ENCODE peak calls at places on chromosomes 1 and 21, in nine cellular contexts. C, P, Q, M, N, U, B, E and O are unnamed samples.

GRCh38 chr1:8706995-8707396 is 110.4 kb downstream of the RERE start:
- DNase-seq in C (peak; percentile 84), P (no peak), Q (no peak), M (peak; percentile 95), N (peak; percentile 99), U (no peak), B (no peak), E (no peak), O (no peak)

GRCh38 chr1:35001743-35002142 is 16.6 kb upstream of the TMEM35B start:
- DNase-seq in C (no peak), P (no peak), Q (no peak), M (no peak), N (no peak), U (no peak), B (peak; percentile 19), E (no peak), O (no peak)

GRCh38 chr1:62076286-62076685 is 118.4 kb upstream of the L1TD1 start:
- DNase-seq in C (no peak), P (peak; percentile 71), Q (no peak), M (no peak), N (no peak), U (no peak), B (peak; percentile 81), E (no peak), O (peak; percentile 52)

GRCh38 chr1:183871568-183871967 is 66.6 kb downstream of the RGL1 start:
- DNase-seq in C (no peak), P (no peak), Q (no peak), M (no peak), N (no peak), U (no peak), B (no peak), E (no peak), O (no peak)

GRCh38 chr1:241990040-241990439 is 8.9 kb downstream of the MAP1LC3C start:
- DNase-seq in C (peak; percentile 3), P (peak; percentile 76), Q (no peak), M (no peak), N (no peak), U (no peak), B (peak; percentile 92), E (no peak), O (no peak)

GRCh38 chr1:169340882-169341281 is 26.7 kb downstream of the NME7 start:
- DNase-seq in C (no peak), P (no peak), Q (no peak), M (no peak), N (no peak), U (no peak), B (no peak), E (no peak), O (no peak)

GRCh38 chr1:48215222-48215621 is 7.3 kb upstream of the SLC5A9 start:
- DNase-seq in C (no peak), P (no peak), Q (no peak), M (no peak), N (no peak), U (no peak), B (no peak), E (no peak), O (no peak)

GRCh38 chr1:39701092-39701460 is 9.8 kb upstream of the HPCAL4 start:
- DNase-seq in C (no peak), P (no peak), Q (no peak), M (peak; percentile 93), N (peak; percentile 100), U (no peak), B (peak; percentile 46), E (no peak), O (no peak)

GRCh38 chr21:15631342-15631741 is 98.4 kb upstream of the USP25 start:
- DNase-seq in C (no peak), P (no peak), Q (no peak), M (no peak), N (no peak), U (no peak), B (peak; percentile 72), E (no peak), O (no peak)

GRCh38 chr1:66927528-66927927 is 2.7 kb downstream of the MIER1 start:
- DNase-seq in C (no peak), P (no peak), Q (no peak), M (no peak), N (no peak), U (no peak), B (no peak), E (no peak), O (peak; percentile 44)

GRCh38 chr1:35598895-35599294 is 25.8 kb downstream of the TFAP2E start:
- DNase-seq in C (peak; percentile 24), P (no peak), Q (no peak), M (no peak), N (no peak), U (no peak), B (no peak), E (no peak), O (no peak)

GRCh38 chr1:201468844-201469644 is at the start of gene PHLDA3:
- DNase-seq in C (peak; percentile 92), P (no peak), Q (no peak), M (peak; percentile 87), N (peak; percentile 85), U (no peak), B (peak; percentile 96), E (no peak), O (peak; percentile 54)

GRCh38 chr1:246792603-246793002 is 68.4 kb downstream of the SCCPDH start:
- DNase-seq in C (no peak), P (no peak), Q (no peak), M (no peak), N (no peak), U (no peak), B (no peak), E (no peak), O (no peak)

GRCh38 chr1:89060091-89060490 is 4.9 kb downstream of the GBP1 start:
- DNase-seq in C (no peak), P (no peak), Q (no peak), M (no peak), N (no peak), U (no peak), B (no peak), E (no peak), O (no peak)

GRCh38 chr1:7046314-7046713 is 261.1 kb downstream of the CAMTA1 start:
- DNase-seq in C (no peak), P (no peak), Q (no peak), M (no peak), N (no peak), U (no peak), B (peak; percentile 76), E (no peak), O (no peak)

GRCh38 chr1:181112071-181112929 is 23.8 kb downstream of the IER5 start:
- DNase-seq in C (no peak), P (peak; percentile 96), Q (no peak), M (no peak), N (peak; percentile 72), U (no peak), B (peak; percentile 95), E (no peak), O (peak; percentile 79)

GRCh38 chr1:157087030-157087429 is 12.6 kb downstream of the ETV3L start:
- DNase-seq in C (no peak), P (no peak), Q (no peak), M (no peak), N (no peak), U (no peak), B (no peak), E (no peak), O (no peak)

GRCh38 chr1:22326372-22326915 is 125.2 kb upstream of the ZBTB40 start:
- DNase-seq in C (no peak), P (no peak), Q (no peak), M (no peak), N (no peak), U (no peak), B (no peak), E (no peak), O (no peak)

GRCh38 chr1:243742814-243743213 is 107.2 kb downstream of the AKT3 start:
- DNase-seq in C (no peak), P (no peak), Q (no peak), M (no peak), N (no peak), U (no peak), B (peak; percentile 79), E (no peak), O (no peak)

GRCh38 chr1:25875154-25875855 is at the start of gene PAQR7:
- DNase-seq in C (peak; percentile 89), P (no peak), Q (peak; percentile 13), M (no peak), N (peak; percentile 58), U (peak; percentile 42), B (peak; percentile 75), E (peak; percentile 44), O (peak; percentile 87)

GRCh38 chr1:103958699-103959098 is 209.0 kb downstream of the AMY1C start:
- DNase-seq in C (no peak), P (no peak), Q (no peak), M (no peak), N (no peak), U (no peak), B (no peak), E (no peak), O (no peak)

GRCh38 chr1:182910143-182910542 is 42.8 kb downstream of the SHCBP1L start:
- DNase-seq in C (no peak), P (peak; percentile 6), Q (no peak), M (no peak), N (no peak), U (no peak), B (no peak), E (no peak), O (no peak)

GRCh38 chr1:156703336-156703735 is 2.0 kb downstream of the CRABP2 start:
- DNase-seq in C (no peak), P (no peak), Q (no peak), M (no peak), N (no peak), U (no peak), B (no peak), E (no peak), O (no peak)

GRCh38 chr1:241007668-241008067 is 349.3 kb downstream of the RGS7 start:
- DNase-seq in C (no peak), P (no peak), Q (no peak), M (no peak), N (no peak), U (no peak), B (no peak), E (no peak), O (no peak)